ENCODE peak calls at places on chromosome X, in five cellular contexts. One of them, this sample, is unnamed.

GRCh38 chrX:13000311-13000811 is 25.5 kb downstream of the TMSB4X start:
- DNase-seq in BJ: no peak
- DNase-seq in NCI-H748 treated with DMSO at 0.1 percent for 48 hours: no peak
- DNase-seq in stimulated activated naive B cell treated with anti-CD40 and anti-IgM and Interleukin-4, amounts not matched to agents 10 μg/mL and 1 μg/mL and 100 μg/mL, for 72 hours: peak
- DNase-seq in stimulated activated CD4-positive, alpha-beta T cell treated with anti-CD3 and anti-CD28 coated beads, Interleukin-2, amount 100 ng/mL, for 24 hours: no peak
- DNase-seq in this sample: no peak

GRCh38 chrX:153722704-153723350 is 1.4 kb downstream of the BCAP31 start:
- DNase-seq in BJ: no peak
- DNase-seq in NCI-H748 treated with DMSO at 0.1 percent for 48 hours: no peak
- DNase-seq in stimulated activated CD4-positive, alpha-beta T cell treated with anti-CD3 and anti-CD28 coated beads, Interleukin-2, amount 100 ng/mL, for 24 hours: no peak
- DNase-seq in stimulated activated naive B cell treated with anti-CD40 and anti-IgM and Interleukin-4, amounts not matched to agents 10 μg/mL and 1 μg/mL and 100 μg/mL, for 72 hours: no peak
- DNase-seq in this sample: no peak

GRCh38 chrX:75156537-75156945 is 458 bp upstream of the ABCB7 start:
- DNase-seq in BJ: no peak
- DNase-seq in NCI-H748 treated with DMSO at 0.1 percent for 48 hours: no peak
- DNase-seq in stimulated activated naive B cell treated with anti-CD40 and anti-IgM and Interleukin-4, amounts not matched to agents 10 μg/mL and 1 μg/mL and 100 μg/mL, for 72 hours: no peak
- DNase-seq in stimulated activated CD4-positive, alpha-beta T cell treated with anti-CD3 and anti-CD28 coated beads, Interleukin-2, amount 100 ng/mL, for 24 hours: no peak
- DNase-seq in this sample: no peak

GRCh38 chrX:80550722-80551121 is 130.5 kb downstream of the TENT5D start:
- DNase-seq in stimulated activated naive B cell treated with anti-CD40 and anti-IgM and Interleukin-4, amounts not matched to agents 10 μg/mL and 1 μg/mL and 100 μg/mL, for 72 hours: no peak
- DNase-seq in stimulated activated CD4-positive, alpha-beta T cell treated with anti-CD3 and anti-CD28 coated beads, Interleukin-2, amount 100 ng/mL, for 24 hours: no peak
- DNase-seq in NCI-H748 treated with DMSO at 0.1 percent for 48 hours: peak
- DNase-seq in BJ: no peak
- DNase-seq in this sample: no peak

GRCh38 chrX:51641421-51642021 is 22.8 kb upstream of the CENPVL3 start:
- DNase-seq in stimulated activated naive B cell treated with anti-CD40 and anti-IgM and Interleukin-4, amounts not matched to agents 10 μg/mL and 1 μg/mL and 100 μg/mL, for 72 hours: no peak
- DNase-seq in stimulated activated CD4-positive, alpha-beta T cell treated with anti-CD3 and anti-CD28 coated beads, Interleukin-2, amount 100 ng/mL, for 24 hours: no peak
- DNase-seq in BJ: peak
- DNase-seq in NCI-H748 treated with DMSO at 0.1 percent for 48 hours: peak
- DNase-seq in this sample: peak

GRCh38 chrX:151938172-151938571 is 25.5 kb downstream of the MAGEA4 start:
- DNase-seq in NCI-H748 treated with DMSO at 0.1 percent for 48 hours: no peak
- DNase-seq in BJ: no peak
- DNase-seq in stimulated activated naive B cell treated with anti-CD40 and anti-IgM and Interleukin-4, amounts not matched to agents 10 μg/mL and 1 μg/mL and 100 μg/mL, for 72 hours: no peak
- DNase-seq in stimulated activated CD4-positive, alpha-beta T cell treated with anti-CD3 and anti-CD28 coated beads, Interleukin-2, amount 100 ng/mL, for 24 hours: no peak
- DNase-seq in this sample: no peak

GRCh38 chrX:150372280-150372679 is 9.2 kb downstream of the MAMLD1 start:
- DNase-seq in stimulated activated naive B cell treated with anti-CD40 and anti-IgM and Interleukin-4, amounts not matched to agents 10 μg/mL and 1 μg/mL and 100 μg/mL, for 72 hours: no peak
- DNase-seq in BJ: no peak
- DNase-seq in stimulated activated CD4-positive, alpha-beta T cell treated with anti-CD3 and anti-CD28 coated beads, Interleukin-2, amount 100 ng/mL, for 24 hours: no peak
- DNase-seq in NCI-H748 treated with DMSO at 0.1 percent for 48 hours: no peak
- DNase-seq in this sample: no peak

GRCh38 chrX:13069771-13070410 is 25.5 kb upstream of the FAM9C start:
- DNase-seq in stimulated activated CD4-positive, alpha-beta T cell treated with anti-CD3 and anti-CD28 coated beads, Interleukin-2, amount 100 ng/mL, for 24 hours: no peak
- DNase-seq in BJ: no peak
- DNase-seq in stimulated activated naive B cell treated with anti-CD40 and anti-IgM and Interleukin-4, amounts not matched to agents 10 μg/mL and 1 μg/mL and 100 μg/mL, for 72 hours: no peak
- DNase-seq in NCI-H748 treated with DMSO at 0.1 percent for 48 hours: no peak
- DNase-seq in this sample: no peak

GRCh38 chrX:45788941-45789348 is 588.3 kb upstream of the DIPK2B start:
- DNase-seq in stimulated activated naive B cell treated with anti-CD40 and anti-IgM and Interleukin-4, amounts not matched to agents 10 μg/mL and 1 μg/mL and 100 μg/mL, for 72 hours: no peak
- DNase-seq in BJ: no peak
- DNase-seq in NCI-H748 treated with DMSO at 0.1 percent for 48 hours: no peak
- DNase-seq in stimulated activated CD4-positive, alpha-beta T cell treated with anti-CD3 and anti-CD28 coated beads, Interleukin-2, amount 100 ng/mL, for 24 hours: no peak
- DNase-seq in this sample: no peak

GRCh38 chrX:13452283-13452682 is 117.1 kb upstream of the EGFL6 start:
- DNase-seq in BJ: no peak
- DNase-seq in stimulated activated naive B cell treated with anti-CD40 and anti-IgM and Interleukin-4, amounts not matched to agents 10 μg/mL and 1 μg/mL and 100 μg/mL, for 72 hours: no peak
- DNase-seq in NCI-H748 treated with DMSO at 0.1 percent for 48 hours: no peak
- DNase-seq in stimulated activated CD4-positive, alpha-beta T cell treated with anti-CD3 and anti-CD28 coated beads, Interleukin-2, amount 100 ng/mL, for 24 hours: no peak
- DNase-seq in this sample: no peak

GRCh38 chrX:46354481-46354880 is 190.7 kb downstream of the ZNF674 start:
- DNase-seq in NCI-H748 treated with DMSO at 0.1 percent for 48 hours: no peak
- DNase-seq in stimulated activated CD4-positive, alpha-beta T cell treated with anti-CD3 and anti-CD28 coated beads, Interleukin-2, amount 100 ng/mL, for 24 hours: no peak
- DNase-seq in BJ: no peak
- DNase-seq in stimulated activated naive B cell treated with anti-CD40 and anti-IgM and Interleukin-4, amounts not matched to agents 10 μg/mL and 1 μg/mL and 100 μg/mL, for 72 hours: no peak
- DNase-seq in this sample: no peak

GRCh38 chrX:2854918-2855317 is 26.2 kb downstream of the GYG2 start:
- DNase-seq in NCI-H748 treated with DMSO at 0.1 percent for 48 hours: no peak
- DNase-seq in stimulated activated naive B cell treated with anti-CD40 and anti-IgM and Interleukin-4, amounts not matched to agents 10 μg/mL and 1 μg/mL and 100 μg/mL, for 72 hours: no peak
- DNase-seq in stimulated activated CD4-positive, alpha-beta T cell treated with anti-CD3 and anti-CD28 coated beads, Interleukin-2, amount 100 ng/mL, for 24 hours: no peak
- DNase-seq in BJ: no peak
- DNase-seq in this sample: no peak

GRCh38 chrX:55486736-55487135 is 2.9 kb downstream of the USP51 start:
- DNase-seq in stimulated activated CD4-positive, alpha-beta T cell treated with anti-CD3 and anti-CD28 coated beads, Interleukin-2, amount 100 ng/mL, for 24 hours: no peak
- DNase-seq in BJ: no peak
- DNase-seq in stimulated activated naive B cell treated with anti-CD40 and anti-IgM and Interleukin-4, amounts not matched to agents 10 μg/mL and 1 μg/mL and 100 μg/mL, for 72 hours: no peak
- DNase-seq in NCI-H748 treated with DMSO at 0.1 percent for 48 hours: no peak
- DNase-seq in this sample: peak

GRCh38 chrX:101485212-101486064 is at the start of gene ARMCX4:
- DNase-seq in stimulated activated CD4-positive, alpha-beta T cell treated with anti-CD3 and anti-CD28 coated beads, Interleukin-2, amount 100 ng/mL, for 24 hours: peak
- DNase-seq in NCI-H748 treated with DMSO at 0.1 percent for 48 hours: peak
- DNase-seq in BJ: no peak
- DNase-seq in stimulated activated naive B cell treated with anti-CD40 and anti-IgM and Interleukin-4, amounts not matched to agents 10 μg/mL and 1 μg/mL and 100 μg/mL, for 72 hours: peak
- DNase-seq in this sample: peak

GRCh38 chrX:129780441-129781105 is 824 bp downstream of the SASH3 start:
- DNase-seq in stimulated activated naive B cell treated with anti-CD40 and anti-IgM and Interleukin-4, amounts not matched to agents 10 μg/mL and 1 μg/mL and 100 μg/mL, for 72 hours: no peak
- DNase-seq in NCI-H748 treated with DMSO at 0.1 percent for 48 hours: no peak
- DNase-seq in BJ: no peak
- DNase-seq in stimulated activated CD4-positive, alpha-beta T cell treated with anti-CD3 and anti-CD28 coated beads, Interleukin-2, amount 100 ng/mL, for 24 hours: no peak
- DNase-seq in this sample: no peak